ENCODE peak calls at places on chromosomes 12 and 14, in eight cellular contexts. D, L, S, X, Y, B, T and F are unnamed samples.

GRCh38 chr12:7130791-7131501 is 775 bp downstream of the CLSTN3 start:
- DNase-seq in D (peak; percentile 68), L (no peak), S (peak; percentile 33), X (peak; percentile 20), Y (peak; percentile 57), B (peak; percentile 20), T (peak; percentile 90), F (peak; percentile 59)

GRCh38 chr12:123966596-123966995 is 6.0 kb downstream of the CCDC92 start:
- DNase-seq in D (no peak), L (no peak), S (no peak), X (no peak), Y (no peak), B (no peak), T (no peak), F (no peak)

GRCh38 chr14:33030406-33030805 is 91.7 kb downstream of the NPAS3 start:
- DNase-seq in D (no peak), L (no peak), S (no peak), X (no peak), Y (no peak), B (no peak), T (no peak), F (no peak)

GRCh38 chr12:108572166-108572790 is 9.9 kb downstream of the ISCU start:
- DNase-seq in D (peak; percentile 34), L (peak; percentile 22), S (no peak), X (no peak), Y (peak; percentile 1), B (no peak), T (no peak), F (no peak)

GRCh38 chr12:115956674-115957073 is 320.8 kb downstream of the MED13L start:
- DNase-seq in D (no peak), L (no peak), S (no peak), X (no peak), Y (no peak), B (no peak), T (no peak), F (no peak)

GRCh38 chr12:127025545-127025944 is 1241.4 kb upstream of the TMEM132C start:
- DNase-seq in D (no peak), L (no peak), S (no peak), X (no peak), Y (no peak), B (no peak), T (no peak), F (no peak)

GRCh38 chr12:27277846-27278260 is 33.8 kb downstream of the STK38L start:
- DNase-seq in D (peak; percentile 55), L (peak; percentile 82), S (no peak), X (no peak), Y (no peak), B (peak; percentile 74), T (no peak), F (peak; percentile 29)

GRCh38 chr12:57135487-57135886 is 7.2 kb downstream of the LRP1 start:
- DNase-seq in D (no peak), L (peak; percentile 65), S (peak; percentile 74), X (no peak), Y (no peak), B (no peak), T (no peak), F (no peak)

GRCh38 chr12:57261385-57261784 is 10.4 kb upstream of the STAC3 start:
- DNase-seq in D (no peak), L (no peak), S (no peak), X (no peak), Y (no peak), B (no peak), T (no peak), F (no peak)

GRCh38 chr14:50678163-50678562 is 10.1 kb upstream of the SAV1 start:
- DNase-seq in D (no peak), L (no peak), S (no peak), X (no peak), Y (no peak), B (no peak), T (no peak), F (no peak)

GRCh38 chr12:4450551-4451112 is 5.0 kb upstream of the FGF6 start:
- DNase-seq in D (no peak), L (no peak), S (no peak), X (no peak), Y (no peak), B (no peak), T (no peak), F (no peak)

GRCh38 chr14:89681086-89682018 is 264.3 kb upstream of the FOXN3 start:
- DNase-seq in D (peak; percentile 11), L (no peak), S (no peak), X (no peak), Y (no peak), B (no peak), T (no peak), F (no peak)

GRCh38 chr12:1993871-1994371 is 10.3 kb downstream of the DCP1B start:
- DNase-seq in D (no peak), L (no peak), S (no peak), X (no peak), Y (no peak), B (no peak), T (no peak), F (no peak)

GRCh38 chr12:53049582-53050318 is at the start of gene TNS2:
- DNase-seq in D (no peak), L (peak; percentile 91), S (peak; percentile 89), X (no peak), Y (peak; percentile 82), B (peak; percentile 81), T (peak; percentile 88), F (peak; percentile 70)

GRCh38 chr12:20716985-20717384 is 21.9 kb downstream of the SLCO1C1 start:
- DNase-seq in D (no peak), L (no peak), S (no peak), X (no peak), Y (no peak), B (no peak), T (no peak), F (no peak)

GRCh38 chr12:27796093-27796492 is 16.1 kb upstream of the MANSC4 start:
- DNase-seq in D (no peak), L (peak; percentile 18), S (no peak), X (no peak), Y (no peak), B (no peak), T (no peak), F (no peak)

GRCh38 chr14:61250063-61250462 is 31.1 kb downstream of the TMEM30B start:
- DNase-seq in D (no peak), L (no peak), S (no peak), X (no peak), Y (no peak), B (no peak), T (no peak), F (no peak)

GRCh38 chr14:61254803-61255526 is 26.2 kb downstream of the TMEM30B start:
- DNase-seq in D (no peak), L (no peak), S (no peak), X (no peak), Y (no peak), B (no peak), T (no peak), F (no peak)

GRCh38 chr14:61255968-61256367 is 25.2 kb downstream of the TMEM30B start:
- DNase-seq in D (no peak), L (no peak), S (no peak), X (no peak), Y (no peak), B (no peak), T (no peak), F (no peak)

GRCh38 chr14:61252354-61253063 is 28.6 kb downstream of the TMEM30B start:
- DNase-seq in D (peak; percentile 63), L (peak; percentile 86), S (peak; percentile 54), X (peak; percentile 48), Y (peak; percentile 74), B (peak; percentile 90), T (no peak), F (peak; percentile 76)

DNA sequence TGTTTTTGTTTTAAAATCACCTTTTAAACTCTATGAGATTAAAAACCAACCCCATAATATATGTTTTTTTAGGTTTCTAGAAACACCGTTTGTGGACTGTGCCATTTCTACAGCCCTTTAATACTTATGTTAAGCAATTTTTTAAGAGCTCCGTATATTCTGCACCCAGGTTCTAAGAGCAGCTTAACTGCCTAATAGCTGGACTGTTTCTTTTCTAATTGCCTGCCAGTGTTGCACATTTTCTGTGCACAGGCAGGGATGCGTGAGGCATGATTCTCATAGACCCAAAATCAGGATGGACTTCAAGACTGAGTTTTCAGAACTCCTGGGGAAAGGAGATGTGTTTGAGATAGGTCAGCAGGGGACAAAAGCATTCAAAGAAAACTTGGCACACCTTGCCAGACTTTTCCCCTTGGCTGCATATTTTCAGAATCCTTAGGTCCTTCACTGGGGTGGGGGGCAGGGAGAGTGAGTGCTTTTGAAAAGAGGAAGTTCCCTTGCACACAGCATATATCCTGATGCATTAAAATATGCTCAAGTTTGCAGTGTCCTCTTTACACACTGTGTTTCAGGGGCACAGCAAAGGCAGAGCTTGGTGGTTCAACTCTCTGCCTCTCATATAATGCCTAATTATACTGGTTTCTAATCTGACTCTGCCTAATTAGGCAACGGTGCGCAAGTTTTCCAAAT is 27.9 kb downstream of the TMEM30B start:
- DNase-seq in D (no peak), L (no peak), S (no peak), X (no peak), Y (no peak), B (no peak), T (no peak), F (no peak)
- TF ChIP-seq CTCF in D (no peak), L (no peak), S (peak; percentile 35), X (peak; percentile 45), Y (no peak), B (no peak), T (no peak), F (no peak)

GRCh38 chr12:38161123-38162000 is 155.2 kb upstream of the ALG10B start:
- DNase-seq in D (no peak), L (no peak), S (no peak), X (no peak), Y (no peak), B (no peak), T (peak; percentile 65), F (no peak)
- H3K9me3 ChIP-seq in D (no peaks in the 10 kb centered on the region), L (no peaks in the 10 kb centered on the region), S (peaks cover 17% of the 10 kb centered on the region), X (no peaks in the 10 kb centered on the region), Y (no peaks in the 10 kb centered on the region), B (peaks cover 6% of the 10 kb centered on the region), T (peaks cover 7% of the 10 kb centered on the region), F (no peaks in the 10 kb centered on the region)

DNA sequence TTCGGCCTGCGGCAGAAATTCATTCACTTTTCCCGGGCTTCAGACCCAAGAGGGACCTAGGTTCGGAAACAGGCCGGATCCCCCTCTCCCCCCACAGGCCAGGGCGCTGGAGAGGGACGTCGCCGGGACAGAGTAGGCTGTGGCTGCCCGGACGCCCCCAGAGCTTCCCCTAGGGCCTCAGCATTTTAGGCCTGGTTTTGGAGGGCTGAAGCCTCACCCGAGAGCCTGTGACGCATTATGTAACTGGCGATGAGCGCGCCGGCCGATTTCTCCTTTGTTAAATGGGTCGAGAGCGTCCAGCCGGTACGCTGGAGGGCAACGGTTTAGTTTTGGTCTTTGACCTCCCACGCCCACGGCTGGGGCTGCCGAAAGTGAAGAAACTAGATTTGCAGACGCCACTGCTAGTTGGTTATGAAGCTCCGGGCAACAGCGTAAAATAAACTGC is 657 bp downstream of the PEBP1 start:
- DNase-seq in D (peak; percentile 18), L (peak; percentile 79), S (peak; percentile 46), X (peak; percentile 12), Y (peak; percentile 50), B (peak; percentile 45), T (peak; percentile 87), F (peak; percentile 60)
- H3K27ac ChIP-seq in D (no peak overlapping the region), L (peak overlapping the region; percentile 84), S (peak overlapping the region; percentile 94), X (peak overlapping the region; percentile 41), Y (peak overlapping the region; percentile 96), B (peak overlapping the region; percentile 49), T (peak overlapping the region; percentile 70), F (peak overlapping the region; percentile 75)

DNA sequence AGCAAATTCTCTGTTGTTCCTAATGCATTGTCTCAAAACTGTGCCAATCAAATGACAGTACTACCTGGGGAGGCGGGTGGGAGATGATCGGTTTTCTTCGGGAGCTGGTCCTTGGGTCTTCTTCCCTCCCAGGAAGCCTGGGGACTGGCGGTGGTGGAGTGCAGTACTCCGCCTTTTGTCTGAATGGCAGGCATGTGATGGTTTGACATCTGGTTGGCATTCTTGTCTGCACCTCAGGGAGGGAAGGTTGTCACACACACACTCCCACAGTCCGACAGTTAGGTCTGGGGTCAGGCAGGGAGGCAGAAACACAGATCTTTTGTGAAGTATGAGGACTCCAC is 114.8 kb downstream of the SNAPC1 start:
- DNase-seq in D (no peak), L (no peak), S (no peak), X (no peak), Y (no peak), B (no peak), T (no peak), F (no peak)
- TF ChIP-seq CTCF in D (no peak), L (no peak), S (no peak), X (no peak), Y (no peak), B (no peak), T (no peak), F (no peak)